ENCODE peak calls at places on chromosome 22, in seven cellular contexts. One of them, this sample, is unnamed. For H3K4me1, the result is how much of the 10 kb centered on the place peaks cover.

GRCh38 chr22:47187558-47187957 is 425.1 kb downstream of the TBC1D22A start:
- DNase-seq in mucosa of descending colon: no peak
- DNase-seq in body of pancreas: no peak
- DNase-seq in colonic mucosa: no peak
- DNase-seq in gastrocnemius medialis: no peak
- DNase-seq in left ventricle myocardium inferior: no peak
- DNase-seq in right atrium auricular region: no peak
- DNase-seq in this sample: no peak

GRCh38 chr22:46728470-46728869 is 9.6 kb downstream of the CERK start:
- DNase-seq in mucosa of descending colon: peak
- DNase-seq in body of pancreas: no peak
- DNase-seq in colonic mucosa: no peak
- DNase-seq in gastrocnemius medialis: no peak
- DNase-seq in left ventricle myocardium inferior: no peak
- DNase-seq in right atrium auricular region: no peak
- DNase-seq in this sample: no peak

GRCh38 chr22:46292727-46293126 is 3.9 kb upstream of the GTSE1 start:
- DNase-seq in mucosa of descending colon: no peak
- DNase-seq in body of pancreas: no peak
- DNase-seq in colonic mucosa: no peak
- DNase-seq in gastrocnemius medialis: no peak
- DNase-seq in left ventricle myocardium inferior: no peak
- DNase-seq in right atrium auricular region: no peak
- DNase-seq in this sample: no peak

GRCh38 chr22:17164392-17165024 is 5.4 kb upstream of the HDHD5 start:
- DNase-seq in mucosa of descending colon: no peak
- DNase-seq in body of pancreas: no peak
- DNase-seq in colonic mucosa: no peak
- DNase-seq in gastrocnemius medialis: no peak
- DNase-seq in left ventricle myocardium inferior: no peak
- DNase-seq in right atrium auricular region: no peak
- DNase-seq in this sample: peak

GRCh38 chr22:22178992-22179391 is 65.6 kb upstream of the VPREB1 start:
- DNase-seq in mucosa of descending colon: no peak
- DNase-seq in body of pancreas: no peak
- DNase-seq in colonic mucosa: no peak
- DNase-seq in gastrocnemius medialis: no peak
- DNase-seq in left ventricle myocardium inferior: no peak
- DNase-seq in right atrium auricular region: no peak
- DNase-seq in this sample: no peak

GRCh38 chr22:29314537-29315285 is 786 bp downstream of the RASL10A start:
- DNase-seq in mucosa of descending colon: peak
- DNase-seq in body of pancreas: no peak
- DNase-seq in colonic mucosa: peak
- DNase-seq in gastrocnemius medialis: no peak
- DNase-seq in left ventricle myocardium inferior: no peak
- DNase-seq in right atrium auricular region: no peak
- DNase-seq in this sample: no peak

GRCh38 chr22:48672387-48672786 is 1155.3 kb downstream of the BRD1 start:
- DNase-seq in mucosa of descending colon: no peak
- DNase-seq in body of pancreas: no peak
- DNase-seq in colonic mucosa: no peak
- DNase-seq in gastrocnemius medialis: no peak
- DNase-seq in left ventricle myocardium inferior: no peak
- DNase-seq in right atrium auricular region: no peak
- DNase-seq in this sample: no peak

GRCh38 chr22:30444632-30445437 is 19.3 kb downstream of the MTFP1 start:
- DNase-seq in mucosa of descending colon: no peak
- DNase-seq in body of pancreas: peak
- DNase-seq in colonic mucosa: peak
- DNase-seq in gastrocnemius medialis: no peak
- DNase-seq in left ventricle myocardium inferior: no peak
- DNase-seq in right atrium auricular region: no peak
- DNase-seq in this sample: peak

GRCh38 chr22:48223488-48224190 is 1461.2 kb downstream of the TBC1D22A start:
- DNase-seq in mucosa of descending colon: no peak
- DNase-seq in body of pancreas: no peak
- DNase-seq in colonic mucosa: no peak
- DNase-seq in gastrocnemius medialis: no peak
- DNase-seq in left ventricle myocardium inferior: no peak
- DNase-seq in right atrium auricular region: peak
- DNase-seq in this sample: no peak

GRCh38 chr22:41561335-41561734 is 525 bp downstream of the CSDC2 start:
- DNase-seq in mucosa of descending colon: no peak
- DNase-seq in body of pancreas: peak
- DNase-seq in colonic mucosa: no peak
- DNase-seq in gastrocnemius medialis: no peak
- DNase-seq in left ventricle myocardium inferior: no peak
- DNase-seq in right atrium auricular region: no peak
- DNase-seq in this sample: no peak

GRCh38 chr22:25452116-25452700 is 112.3 kb upstream of the GRK3 start:
- DNase-seq in mucosa of descending colon: no peak
- DNase-seq in body of pancreas: no peak
- DNase-seq in colonic mucosa: no peak
- DNase-seq in gastrocnemius medialis: no peak
- DNase-seq in left ventricle myocardium inferior: no peak
- DNase-seq in right atrium auricular region: no peak
- DNase-seq in this sample: no peak

GRCh38 chr22:49042877-49043859 is 784.5 kb downstream of the BRD1 start:
- DNase-seq in mucosa of descending colon: no peak
- DNase-seq in body of pancreas: no peak
- DNase-seq in colonic mucosa: no peak
- DNase-seq in gastrocnemius medialis: no peak
- DNase-seq in left ventricle myocardium inferior: no peak
- DNase-seq in right atrium auricular region: no peak
- DNase-seq in this sample: no peak

GRCh38 chr22:17565986-17566687 is 2.8 kb downstream of the SLC25A18 start:
- DNase-seq in mucosa of descending colon: no peak
- DNase-seq in body of pancreas: no peak
- DNase-seq in colonic mucosa: no peak
- DNase-seq in gastrocnemius medialis: no peak
- DNase-seq in left ventricle myocardium inferior: no peak
- DNase-seq in right atrium auricular region: no peak
- DNase-seq in this sample: no peak

GRCh38 chr22:32411388-32411787 is 659 bp downstream of the RTCB start:
- DNase-seq in mucosa of descending colon: no peak
- DNase-seq in body of pancreas: no peak
- DNase-seq in colonic mucosa: peak
- DNase-seq in gastrocnemius medialis: no peak
- DNase-seq in left ventricle myocardium inferior: no peak
- DNase-seq in right atrium auricular region: no peak
- DNase-seq in this sample: no peak

GRCh38 chr22:24501366-24502005 is 6.4 kb downstream of the UPB1 start:
- DNase-seq in mucosa of descending colon: no peak
- DNase-seq in body of pancreas: no peak
- DNase-seq in colonic mucosa: no peak
- DNase-seq in gastrocnemius medialis: no peak
- DNase-seq in left ventricle myocardium inferior: no peak
- DNase-seq in right atrium auricular region: no peak
- DNase-seq in this sample: no peak

GRCh38 chr22:37535159-37535558 is 15.9 kb upstream of the CARD10 start:
- DNase-seq in mucosa of descending colon: peak
- DNase-seq in body of pancreas: no peak
- DNase-seq in colonic mucosa: no peak
- DNase-seq in gastrocnemius medialis: no peak
- DNase-seq in left ventricle myocardium inferior: no peak
- DNase-seq in right atrium auricular region: no peak
- DNase-seq in this sample: no peak

DNA sequence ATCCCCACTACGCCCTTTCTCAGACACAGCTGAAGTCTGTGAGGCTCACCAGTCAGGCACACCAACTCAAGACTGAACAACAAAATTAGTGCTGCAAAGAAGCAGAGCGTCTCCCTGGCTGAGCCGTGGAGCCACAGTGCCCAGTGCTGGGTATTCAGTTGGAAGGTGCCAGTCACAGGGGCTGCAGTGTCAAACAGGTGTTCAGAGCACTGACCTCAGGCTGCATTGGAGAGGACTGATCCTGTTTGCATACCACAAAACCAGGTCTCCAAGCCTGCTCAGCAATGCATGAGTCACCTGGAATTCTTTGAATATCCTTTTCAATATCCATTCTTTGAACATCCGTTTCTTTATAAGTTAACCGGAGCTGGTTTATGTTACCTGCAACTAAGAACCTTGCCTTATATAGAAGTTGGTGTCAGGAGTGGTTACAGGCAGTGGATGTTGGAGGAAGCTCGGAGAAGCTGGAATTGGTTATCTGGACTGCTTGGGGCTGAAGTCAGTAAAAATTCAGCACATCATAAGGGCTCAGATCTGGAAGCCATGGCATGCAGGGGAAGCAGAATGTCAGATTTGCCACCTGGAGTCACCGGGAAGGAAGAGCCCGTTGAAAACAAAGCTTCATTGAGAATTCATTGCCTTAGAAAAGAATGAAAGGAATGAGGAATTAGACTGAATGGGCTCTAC is 30.3 kb downstream of the PDGFB start:
- DNase-seq in mucosa of descending colon: no peak
- DNase-seq in body of pancreas: no peak
- DNase-seq in colonic mucosa: no peak
- DNase-seq in gastrocnemius medialis: no peak
- DNase-seq in left ventricle myocardium inferior: no peak
- DNase-seq in right atrium auricular region: no peak
- DNase-seq in this sample: no peak
- H3K4me3 ChIP-seq in mucosa of descending colon: no peak
- H3K4me3 ChIP-seq in body of pancreas: no peak
- H3K4me3 ChIP-seq in colonic mucosa: no peak
- H3K4me3 ChIP-seq in gastrocnemius medialis: no peak
- H3K4me3 ChIP-seq in left ventricle myocardium inferior: no peak
- H3K4me3 ChIP-seq in right atrium auricular region: no peak
- H3K4me3 ChIP-seq in this sample: no peak

GRCh38 chr22:23243006-23243573 is 62.8 kb downstream of the BCR start:
- DNase-seq in mucosa of descending colon: peak
- DNase-seq in body of pancreas: no peak
- DNase-seq in colonic mucosa: no peak
- DNase-seq in gastrocnemius medialis: no peak
- DNase-seq in left ventricle myocardium inferior: no peak
- DNase-seq in right atrium auricular region: no peak
- DNase-seq in this sample: peak

GRCh38 chr22:23244690-23245044 is 64.4 kb downstream of the BCR start:
- DNase-seq in mucosa of descending colon: peak
- DNase-seq in body of pancreas: no peak
- DNase-seq in colonic mucosa: no peak
- DNase-seq in gastrocnemius medialis: no peak
- DNase-seq in left ventricle myocardium inferior: no peak
- DNase-seq in right atrium auricular region: no peak
- DNase-seq in this sample: no peak

GRCh38 chr22:23242473-23243001 is 62.2 kb downstream of the BCR start:
- DNase-seq in mucosa of descending colon: peak
- DNase-seq in body of pancreas: no peak
- DNase-seq in colonic mucosa: no peak
- DNase-seq in gastrocnemius medialis: no peak
- DNase-seq in left ventricle myocardium inferior: no peak
- DNase-seq in right atrium auricular region: no peak
- DNase-seq in this sample: peak

GRCh38 chr22:23245045-23245798 is 64.9 kb downstream of the BCR start:
- DNase-seq in mucosa of descending colon: no peak
- DNase-seq in body of pancreas: no peak
- DNase-seq in colonic mucosa: no peak
- DNase-seq in gastrocnemius medialis: no peak
- DNase-seq in left ventricle myocardium inferior: no peak
- DNase-seq in right atrium auricular region: no peak
- DNase-seq in this sample: no peak

GRCh38 chr22:23243859-23244689 is 63.8 kb downstream of the BCR start:
- DNase-seq in mucosa of descending colon: peak
- DNase-seq in body of pancreas: no peak
- DNase-seq in colonic mucosa: no peak
- DNase-seq in gastrocnemius medialis: no peak
- DNase-seq in left ventricle myocardium inferior: no peak
- DNase-seq in right atrium auricular region: no peak
- DNase-seq in this sample: no peak
- H3K4me1 ChIP-seq in mucosa of descending colon: under half
- H3K4me1 ChIP-seq in body of pancreas: under half
- H3K4me1 ChIP-seq in colonic mucosa: under half
- H3K4me1 ChIP-seq in gastrocnemius medialis: under half
- H3K4me1 ChIP-seq in left ventricle myocardium inferior: under half
- H3K4me1 ChIP-seq in right atrium auricular region: under half
- H3K4me1 ChIP-seq in this sample: under half

GRCh38 chr22:43446881-43447280 is 35.1 kb downstream of the MPPED1 start:
- DNase-seq in mucosa of descending colon: no peak
- DNase-seq in body of pancreas: peak
- DNase-seq in colonic mucosa: no peak
- DNase-seq in gastrocnemius medialis: no peak
- DNase-seq in left ventricle myocardium inferior: no peak
- DNase-seq in right atrium auricular region: no peak
- DNase-seq in this sample: peak
- TF ChIP-seq CTCF in mucosa of descending colon: no peak
- TF ChIP-seq CTCF in body of pancreas: no peak
- TF ChIP-seq CTCF in colonic mucosa: no peak
- TF ChIP-seq CTCF in gastrocnemius medialis: no peak
- TF ChIP-seq CTCF in left ventricle myocardium inferior: no peak
- TF ChIP-seq CTCF in right atrium auricular region: no peak
- TF ChIP-seq CTCF in this sample: no peak

GRCh38 chr22:26581026-26581425 is 8.9 kb downstream of the TPST2 start:
- DNase-seq in mucosa of descending colon: no peak
- DNase-seq in body of pancreas: no peak
- DNase-seq in colonic mucosa: no peak
- DNase-seq in gastrocnemius medialis: no peak
- DNase-seq in left ventricle myocardium inferior: no peak
- DNase-seq in right atrium auricular region: no peak
- DNase-seq in this sample: no peak

GRCh38 chr22:26577081-26577480 is 12.9 kb downstream of the TPST2 start:
- DNase-seq in mucosa of descending colon: no peak
- DNase-seq in body of pancreas: no peak
- DNase-seq in colonic mucosa: no peak
- DNase-seq in gastrocnemius medialis: no peak
- DNase-seq in left ventricle myocardium inferior: no peak
- DNase-seq in right atrium auricular region: no peak
- DNase-seq in this sample: no peak

GRCh38 chr22:26580240-26580962 is 9.5 kb downstream of the TPST2 start:
- DNase-seq in mucosa of descending colon: no peak
- DNase-seq in body of pancreas: no peak
- DNase-seq in colonic mucosa: no peak
- DNase-seq in gastrocnemius medialis: no peak
- DNase-seq in left ventricle myocardium inferior: no peak
- DNase-seq in right atrium auricular region: no peak
- DNase-seq in this sample: no peak

GRCh38 chr22:26581769-26582168 is 8.2 kb downstream of the TPST2 start:
- DNase-seq in mucosa of descending colon: no peak
- DNase-seq in body of pancreas: no peak
- DNase-seq in colonic mucosa: no peak
- DNase-seq in gastrocnemius medialis: no peak
- DNase-seq in left ventricle myocardium inferior: no peak
- DNase-seq in right atrium auricular region: no peak
- DNase-seq in this sample: no peak

DNA sequence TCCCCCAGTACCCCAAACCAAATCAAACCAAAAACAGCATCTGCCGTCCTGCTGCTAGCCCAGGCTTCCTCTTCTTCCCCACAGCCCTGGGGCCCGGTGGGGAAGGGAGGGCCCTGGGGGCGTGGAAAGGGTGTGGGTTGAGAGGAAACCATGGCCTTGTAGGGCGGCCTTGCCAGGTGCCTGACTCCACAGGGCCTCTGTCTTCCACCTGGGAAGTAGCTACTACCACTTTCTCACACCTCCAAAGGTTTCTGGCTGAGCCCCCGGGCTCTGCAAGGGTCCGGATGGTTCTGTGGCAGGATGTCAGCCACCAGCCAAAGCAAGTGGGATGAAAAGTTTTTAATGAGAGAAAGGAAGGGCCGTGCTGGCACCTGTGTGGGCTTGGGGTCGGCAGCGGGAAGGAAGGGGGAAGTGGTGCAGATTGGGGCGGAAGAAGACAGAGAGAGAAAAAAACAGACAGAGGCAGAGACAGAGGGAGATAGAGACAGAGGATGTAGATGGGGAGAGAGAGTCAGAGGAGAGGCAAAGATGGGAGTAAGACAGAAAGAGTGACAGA is 10.5 kb downstream of the TPST2 start:
- DNase-seq in mucosa of descending colon: peak
- DNase-seq in body of pancreas: no peak
- DNase-seq in colonic mucosa: peak
- DNase-seq in gastrocnemius medialis: no peak
- DNase-seq in left ventricle myocardium inferior: no peak
- DNase-seq in right atrium auricular region: no peak
- DNase-seq in this sample: no peak
- H3K4me3 ChIP-seq in mucosa of descending colon: no peak
- H3K4me3 ChIP-seq in body of pancreas: no peak
- H3K4me3 ChIP-seq in colonic mucosa: no peak
- H3K4me3 ChIP-seq in gastrocnemius medialis: no peak
- H3K4me3 ChIP-seq in left ventricle myocardium inferior: no peak
- H3K4me3 ChIP-seq in right atrium auricular region: no peak
- H3K4me3 ChIP-seq in this sample: no peak